ENCODE peak calls at places on chromosomes 13 and 19, in seven cellular contexts. One of them, this sample, is unnamed.
A peak's percentile ranks its signal among the peaks of the same experiment; 100 is the strongest.

GRCh38 chr13:25037057-25037813 is 58.7 kb upstream of the PABPC3 start:
- DNase-seq in AG04450: peak; percentile 23
- DNase-seq in anterior cingulate cortex: peak; percentile 22
- DNase-seq in iris pigment epithelial cell: peak; percentile 69
- DNase-seq in fibroblast of pulmonary artery: peak; percentile 76
- DNase-seq in fibroblast of mammary gland: peak; percentile 67
- DNase-seq in GM18507: no peak
- DNase-seq in this sample: no peak

GRCh38 chr13:67549331-67549730 is 319.2 kb upstream of the PCDH9 start:
- DNase-seq in AG04450: peak; percentile 60
- DNase-seq in anterior cingulate cortex: no peak
- DNase-seq in iris pigment epithelial cell: peak; percentile 96
- DNase-seq in fibroblast of pulmonary artery: peak; percentile 28
- DNase-seq in fibroblast of mammary gland: peak; percentile 68
- DNase-seq in GM18507: no peak
- DNase-seq in this sample: no peak

GRCh38 chr13:42814868-42815267 is 33.5 kb downstream of the FAM216B start:
- DNase-seq in AG04450: peak; percentile 69
- DNase-seq in anterior cingulate cortex: no peak
- DNase-seq in iris pigment epithelial cell: peak; percentile 91
- DNase-seq in fibroblast of pulmonary artery: peak; percentile 81
- DNase-seq in fibroblast of mammary gland: peak; percentile 98
- DNase-seq in GM18507: no peak
- DNase-seq in this sample: no peak

GRCh38 chr19:8924283-8924682 is 85.9 kb downstream of the MUC16 start:
- DNase-seq in AG04450: no peak
- DNase-seq in anterior cingulate cortex: no peak
- DNase-seq in iris pigment epithelial cell: no peak
- DNase-seq in fibroblast of pulmonary artery: no peak
- DNase-seq in fibroblast of mammary gland: no peak
- DNase-seq in GM18507: no peak
- DNase-seq in this sample: no peak

GRCh38 chr13:91014696-91015095 is 332.8 kb upstream of the MIR17HG start:
- DNase-seq in AG04450: no peak
- DNase-seq in anterior cingulate cortex: no peak
- DNase-seq in iris pigment epithelial cell: no peak
- DNase-seq in fibroblast of pulmonary artery: peak; percentile 14
- DNase-seq in fibroblast of mammary gland: peak; percentile 1
- DNase-seq in GM18507: no peak
- DNase-seq in this sample: no peak

GRCh38 chr13:112012004-112012704 is 54.8 kb upstream of the SOX1 start:
- DNase-seq in AG04450: no peak
- DNase-seq in anterior cingulate cortex: no peak
- DNase-seq in iris pigment epithelial cell: no peak
- DNase-seq in fibroblast of pulmonary artery: no peak
- DNase-seq in fibroblast of mammary gland: no peak
- DNase-seq in GM18507: no peak
- DNase-seq in this sample: no peak

GRCh38 chr19:22807061-22807835 is 23.3 kb upstream of the ZNF99 start:
- DNase-seq in AG04450: no peak
- DNase-seq in anterior cingulate cortex: no peak
- DNase-seq in iris pigment epithelial cell: no peak
- DNase-seq in fibroblast of pulmonary artery: no peak
- DNase-seq in fibroblast of mammary gland: no peak
- DNase-seq in GM18507: no peak
- DNase-seq in this sample: no peak

GRCh38 chr19:36013280-36014028 is 559 bp downstream of the ALKBH6 start:
- DNase-seq in AG04450: no peak
- DNase-seq in anterior cingulate cortex: no peak
- DNase-seq in iris pigment epithelial cell: no peak
- DNase-seq in fibroblast of pulmonary artery: no peak
- DNase-seq in fibroblast of mammary gland: no peak
- DNase-seq in GM18507: no peak
- DNase-seq in this sample: no peak

GRCh38 chr19:53868091-53868891 is 608 bp downstream of the MYADM start:
- DNase-seq in AG04450: no peak
- DNase-seq in anterior cingulate cortex: no peak
- DNase-seq in iris pigment epithelial cell: peak; percentile 70
- DNase-seq in fibroblast of pulmonary artery: peak; percentile 69
- DNase-seq in fibroblast of mammary gland: peak; percentile 44
- DNase-seq in GM18507: no peak
- DNase-seq in this sample: no peak

GRCh38 chr13:111393221-111393790 is 72.9 kb downstream of the TEX29 start:
- DNase-seq in AG04450: no peak
- DNase-seq in anterior cingulate cortex: no peak
- DNase-seq in iris pigment epithelial cell: no peak
- DNase-seq in fibroblast of pulmonary artery: no peak
- DNase-seq in fibroblast of mammary gland: no peak
- DNase-seq in GM18507: no peak
- DNase-seq in this sample: no peak

GRCh38 chr19:18589380-18590272 is 1.0 kb downstream of the REX1BD start:
- DNase-seq in AG04450: no peak
- DNase-seq in anterior cingulate cortex: no peak
- DNase-seq in iris pigment epithelial cell: peak; percentile 83
- DNase-seq in fibroblast of pulmonary artery: peak; percentile 66
- DNase-seq in fibroblast of mammary gland: peak; percentile 57
- DNase-seq in GM18507: no peak
- DNase-seq in this sample: no peak

This sample was measured in SIG-M5.